ENCODE peak calls at places on chromosomes 11 and 22, in eight cellular contexts. O is mammary epithelial cell, H is transverse colon, Y is A549, Q is upper lobe of right lung, F is pancreas, J is cardiac muscle cell, I is fibroblast of lung. C is an unnamed sample.
A peak's percentile ranks its signal among the peaks of the same experiment; 100 is the strongest.

GRCh38 chr22:28909375-28909774 is 26.0 kb downstream of the ZNRF3 start:
- DNase-seq in Q (no peak), F (no peak), O (no peak), H (no peak), J (no peak), Y (no peak), I (no peak), C (no peak)

GRCh38 chr22:27637604-27638003 is 164.0 kb downstream of the MN1 start:
- DNase-seq in H (no peak), Y (no peak), I (no peak), Q (no peak), J (no peak), F (no peak), O (peak; percentile 36), C (no peak)

GRCh38 chr11:133843454-133843987 is 1.8 kb downstream of the SPATA19 start:
- DNase-seq in Q (no peak), H (no peak), J (no peak), I (no peak), F (no peak), Y (no peak), O (no peak), C (no peak)

GRCh38 chr22:20429254-20430100 is 8.1 kb downstream of the SCARF2 start:
- DNase-seq in Q (peak; percentile 86), J (peak; percentile 61), O (no peak), Y (no peak), H (peak; percentile 84), I (no peak), F (peak; percentile 51), C (peak; percentile 44)

GRCh38 chr11:36361901-36362391 is 65.9 kb downstream of the PRR5L start:
- DNase-seq in Y (no peak), J (no peak), O (peak; percentile 79), I (peak; percentile 77), Q (no peak), H (no peak), F (no peak), C (no peak)

GRCh38 chr11:23974046-23974445 is 522.8 kb upstream of the LUZP2 start:
- DNase-seq in Q (no peak), J (no peak), F (no peak), O (peak; percentile 23), H (no peak), I (no peak), Y (no peak), C (peak; percentile 12)

GRCh38 chr22:37968452-37969251 is 15.2 kb downstream of the POLR2F start:
- DNase-seq in H (no peak), I (no peak), Y (no peak), O (no peak), Q (no peak), F (no peak), J (no peak), C (no peak)

GRCh38 chr11:69925366-69926196 is 106.4 kb upstream of the FGF3 start:
- DNase-seq in F (no peak), Q (peak; percentile 47), I (no peak), J (no peak), O (no peak), Y (no peak), H (no peak), C (no peak)

DNA sequence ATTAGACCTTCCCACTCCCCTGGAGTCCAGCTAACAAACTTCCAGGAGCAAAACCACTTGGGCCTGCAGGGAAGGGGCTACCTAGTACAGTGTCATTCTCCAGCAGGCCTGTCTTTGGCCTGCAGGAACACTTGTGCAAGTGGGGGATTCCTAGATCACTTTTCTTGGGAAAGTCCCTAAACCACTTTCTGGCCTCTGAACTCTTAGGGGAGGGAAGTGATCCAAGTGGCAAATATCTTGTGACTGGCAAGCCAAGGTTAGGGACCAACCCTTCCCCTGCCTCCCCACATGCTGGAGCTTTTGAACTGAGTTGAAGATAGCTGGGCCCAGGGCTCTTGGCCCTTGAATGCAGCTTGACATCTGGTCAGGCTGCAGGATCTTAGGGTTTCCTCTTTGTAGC is 17.2 kb downstream of the PPFIBP2 start:
- DNase-seq in I (no peak), Q (no peak), H (no peak), Y (no peak), J (no peak), O (no peak), F (no peak), C (no peak)
- H3K4me3 ChIP-seq in I (no peak overlapping the region), Q (no peak overlapping the region), H (no peak overlapping the region), Y (no peak overlapping the region), J (no peak overlapping the region), O (no peak overlapping the region), F (no peak overlapping the region), C (no peak overlapping the region)

GRCh38 chr22:49623715-49624114 is 204.0 kb downstream of the BRD1 start:
- DNase-seq in I (no peak), Y (no peak), F (no peak), J (no peak), H (no peak), Q (no peak), O (no peak), C (no peak)

GRCh38 chr22:49620666-49621065 is 207.0 kb downstream of the BRD1 start:
- DNase-seq in F (no peak), Q (peak; percentile 50), H (no peak), I (no peak), J (no peak), O (no peak), Y (no peak), C (no peak)

GRCh38 chr22:49621601-49622210 is 206.0 kb downstream of the BRD1 start:
- DNase-seq in F (no peak), Q (peak; percentile 51), O (no peak), Y (no peak), I (no peak), J (no peak), H (no peak), C (no peak)

GRCh38 chr22:49623176-49623575 is 204.5 kb downstream of the BRD1 start:
- DNase-seq in Y (no peak), F (no peak), O (no peak), I (no peak), J (no peak), Q (no peak), H (no peak), C (no peak)

DNA sequence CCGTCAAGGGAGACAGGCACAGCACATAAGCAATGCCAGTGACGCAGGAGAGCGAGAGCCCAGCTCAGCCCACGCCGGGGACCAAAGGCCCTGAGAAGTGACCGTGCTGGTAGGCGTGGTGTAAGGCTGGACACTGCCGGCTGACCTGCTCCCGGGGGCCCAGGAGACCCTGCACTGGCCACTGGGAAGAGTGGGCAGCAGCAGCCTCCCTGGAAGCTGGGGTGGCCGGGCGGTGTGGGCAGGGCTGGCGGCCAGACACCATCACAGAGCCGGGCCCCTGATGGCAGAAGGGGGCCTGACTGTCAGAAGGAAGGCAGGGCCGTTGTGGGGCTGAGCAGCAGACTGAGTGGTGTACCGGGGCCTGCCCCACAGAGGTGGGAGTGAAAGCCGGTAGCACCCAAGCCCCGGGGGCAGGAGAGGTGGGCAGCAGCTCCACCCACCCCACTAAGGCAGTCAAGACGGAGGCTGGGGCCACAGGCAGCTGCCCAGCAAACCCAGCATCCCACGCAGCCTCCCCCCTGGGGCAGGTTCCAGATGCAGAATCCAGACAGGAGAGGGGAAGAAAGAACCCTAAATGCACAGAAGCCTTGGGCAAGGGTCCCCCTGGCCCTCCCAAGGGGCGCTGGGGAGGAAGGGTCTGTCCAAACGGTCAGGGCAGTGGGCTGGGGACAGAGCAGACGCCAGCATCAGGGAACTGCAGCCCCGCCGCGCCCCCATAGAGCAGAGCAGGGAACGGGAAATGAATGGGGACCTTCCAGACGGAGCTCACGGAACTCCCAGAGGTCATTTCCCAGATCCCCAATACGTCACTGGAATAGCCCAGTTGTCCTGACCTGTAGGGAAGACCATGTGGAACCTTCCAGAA is 205.2 kb downstream of the BRD1 start:
- DNase-seq in Q (no peak), O (no peak), I (no peak), H (no peak), F (no peak), Y (no peak), J (no peak), C (no peak)
- H3K9me3 ChIP-seq in Q (no peaks in the 10 kb centered on the region), O (peaks cover 53% of the 10 kb centered on the region), I (no peaks in the 10 kb centered on the region), H (no peaks in the 10 kb centered on the region), F (no peaks in the 10 kb centered on the region), Y (no peaks in the 10 kb centered on the region), J (no peaks in the 10 kb centered on the region), C (no peaks in the 10 kb centered on the region)

GRCh38 chr11:18285841-18286240 is 19.8 kb downstream of the SAA1 start:
- DNase-seq in J (no peak), Y (no peak), Q (no peak), O (no peak), F (no peak), I (no peak), H (no peak), C (no peak)

GRCh38 chr11:18282626-18283025 is 16.6 kb downstream of the SAA1 start:
- DNase-seq in Y (no peak), Q (no peak), H (no peak), I (no peak), O (no peak), J (no peak), F (no peak), C (no peak)

GRCh38 chr11:18277560-18278271 is 11.7 kb downstream of the SAA1 start:
- DNase-seq in O (no peak), I (no peak), F (no peak), Q (no peak), Y (no peak), J (no peak), H (no peak), C (no peak)

DNA sequence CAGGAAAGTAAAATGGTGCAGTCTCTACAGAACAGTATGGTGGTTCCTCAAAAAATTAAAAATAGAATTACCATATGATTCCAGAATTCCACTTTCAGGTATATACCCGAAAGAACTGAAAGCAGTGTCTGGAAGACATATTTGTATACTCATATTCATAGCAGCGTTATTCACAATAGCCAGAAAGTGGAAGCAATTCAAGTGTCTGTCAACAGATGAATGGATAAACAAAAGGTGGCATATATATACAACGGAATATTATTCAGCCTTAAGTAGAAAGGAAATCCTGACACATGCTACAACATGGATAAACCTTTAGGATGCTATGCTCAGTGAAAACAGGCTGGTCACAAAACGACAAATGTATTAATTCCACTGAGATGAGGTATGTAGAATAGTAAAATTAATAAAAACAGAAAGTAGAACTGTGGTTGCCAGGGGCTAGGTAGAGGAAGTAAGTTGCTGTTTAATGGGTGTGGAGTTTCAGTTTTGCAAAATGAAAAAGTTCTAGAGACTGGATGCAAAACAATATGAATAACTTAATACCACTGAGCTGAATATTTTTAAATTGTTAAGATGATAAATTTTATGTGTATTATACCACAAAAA is 14.5 kb downstream of the SAA1 start:
- DNase-seq in Y (no peak), J (no peak), H (no peak), F (no peak), Q (no peak), I (no peak), O (no peak), C (no peak)
- H3K4me3 ChIP-seq in Y (no peak overlapping the region), J (no peak overlapping the region), H (no peak overlapping the region), F (no peak overlapping the region), Q (no peak overlapping the region), I (no peak overlapping the region), O (no peak overlapping the region), C (no peak overlapping the region)

GRCh38 chr22:49546811-49547585 is 280.7 kb downstream of the BRD1 start:
- DNase-seq in Q (peak; percentile 39), J (no peak), I (no peak), F (no peak), Y (no peak), H (no peak), O (no peak), C (no peak)

GRCh38 chr22:49543876-49544275 is 283.8 kb downstream of the BRD1 start:
- DNase-seq in F (no peak), H (no peak), Y (no peak), I (no peak), J (no peak), Q (peak; percentile 35), O (no peak), C (no peak)

GRCh38 chr22:49545606-49546005 is 282.1 kb downstream of the BRD1 start:
- DNase-seq in Q (peak; percentile 37), O (no peak), F (no peak), Y (no peak), H (no peak), I (no peak), J (no peak), C (no peak)

GRCh38 chr22:49541451-49542230 is 286.0 kb downstream of the BRD1 start:
- DNase-seq in J (no peak), I (no peak), Y (no peak), O (no peak), F (no peak), H (no peak), Q (peak; percentile 46), C (no peak)

GRCh38 chr22:49544286-49544685 is 283.4 kb downstream of the BRD1 start:
- DNase-seq in H (no peak), I (no peak), Y (no peak), O (no peak), F (no peak), Q (no peak), J (no peak), C (no peak)
- H3K9me3 ChIP-seq in H (no peaks in the 10 kb centered on the region), I (no peaks in the 10 kb centered on the region), Y (no peaks in the 10 kb centered on the region), O (peaks cover 49% of the 10 kb centered on the region), F (no peaks in the 10 kb centered on the region), Q (no peaks in the 10 kb centered on the region), J (no peaks in the 10 kb centered on the region), C (no peaks in the 10 kb centered on the region)